ENCODE peak calls at places on chromosomes 5 and 9, in four cellular contexts. F is HepG2, D is H1, Y is GM23338. H is an unnamed sample. For H3K79me2, the result is how much of the 10 kb centered on the place peaks cover.

GRCh38 chr5:3265936-3266335 is 329.7 kb upstream of the IRX1 start:
- DNase-seq in D (no peak), F (no peak), Y (no peak), H (no peak)

GRCh38 chr9:107548298-107549142 is 59.0 kb upstream of the KLF4 start:
- DNase-seq in F (peak), D (no peak), Y (no peak), H (peak)

GRCh38 chr5:143491644-143492043 is 88.2 kb upstream of the NR3C1 start:
- DNase-seq in F (peak), Y (no peak), D (no peak), H (peak)

GRCh38 chr5:108093186-108093585 is 288.7 kb downstream of the FBXL17 start:
- DNase-seq in D (no peak), F (no peak), Y (peak), H (peak)

GRCh38 chr9:125585503-125586172 is 121.4 kb downstream of the MAPKAP1 start:
- DNase-seq in F (peak), Y (no peak), D (no peak), H (no peak)

GRCh38 chr5:94849821-94850736 is 231.6 kb downstream of the SLF1 start:
- DNase-seq in Y (peak), F (peak), D (no peak), H (peak)

GRCh38 chr5:123047706-123048105 is 11.2 kb upstream of the PPIC start:
- DNase-seq in D (no peak), Y (no peak), F (no peak), H (no peak)

GRCh38 chr5:109759304-109759703 is 69.6 kb downstream of the MAN2A1 start:
- DNase-seq in F (no peak), Y (no peak), D (no peak), H (peak)

GRCh38 chr9:96056221-96056620 is 180.7 kb downstream of the ERCC6L2 start:
- DNase-seq in F (no peak), D (no peak), Y (no peak), H (no peak)

GRCh38 chr5:22889714-22890113 is 36.6 kb upstream of the CDH12 start:
- DNase-seq in D (no peak), F (no peak), Y (peak), H (no peak)

GRCh38 chr5:126234563-126235195 is 188.5 kb upstream of the GRAMD2B start:
- DNase-seq in Y (peak), F (peak), D (no peak), H (peak)

GRCh38 chr9:129287595-129288305 is 109.7 kb upstream of the IER5L start:
- DNase-seq in D (no peak), Y (no peak), F (no peak), H (no peak)

GRCh38 chr5:168578006-168578405 is 1.2 kb downstream of the PANK3 start:
- DNase-seq in F (no peak), D (no peak), Y (no peak), H (peak)

GRCh38 chr5:137470111-137470920 is 28.8 kb downstream of the SPOCK1 start:
- DNase-seq in F (no peak), Y (no peak), D (no peak), H (peak)

GRCh38 chr5:10018670-10019069 is 231.0 kb downstream of the ATPSCKMT start:
- DNase-seq in F (no peak), Y (no peak), D (no peak), H (peak)

GRCh38 chr5:124669300-124669648 is 77.2 kb downstream of the ZNF608 start:
- DNase-seq in D (no peak), Y (no peak), F (no peak), H (no peak)

GRCh38 chr5:53424691-53425597 is 55.5 kb upstream of the FST start:
- DNase-seq in Y (peak), D (no peak), F (no peak), H (peak)

GRCh38 chr5:173283318-173284288 is 44.6 kb downstream of the STC2 start:
- DNase-seq in Y (peak), F (peak), D (peak), H (peak)

GRCh38 chr5:131263648-131264452 is at the start of gene CDC42SE2:
- DNase-seq in D (peak), Y (peak), F (peak), H (peak)

GRCh38 chr9:98248737-98249474 is 6.5 kb downstream of the TBC1D2 start:
- DNase-seq in F (no peak), D (no peak), Y (no peak), H (peak)

GRCh38 chr5:149358294-149358651 is 427 bp downstream of the PCYOX1L start:
- DNase-seq in D (no peak), Y (peak), F (no peak), H (peak)

GRCh38 chr5:5270958-5271605 is 131.0 kb downstream of the ADAMTS16 start:
- DNase-seq in F (peak), Y (peak), D (no peak), H (peak)

GRCh38 chr9:35659340-35659739 is 1.2 kb downstream of the CCDC107 start:
- DNase-seq in F (no peak), Y (no peak), D (no peak), H (peak)

GRCh38 chr5:142478116-142478515 is 153.3 kb upstream of the SPRY4 start:
- DNase-seq in D (no peak), F (no peak), Y (no peak), H (no peak)

GRCh38 chr5:118679123-118679940 is 309.0 kb downstream of the DTWD2 start:
- DNase-seq in F (no peak), D (no peak), Y (no peak), H (no peak)

GRCh38 chr5:172872997-172873491 is 39.0 kb downstream of the ERGIC1 start:
- DNase-seq in F (no peak), Y (no peak), D (no peak), H (peak)

GRCh38 chr9:29966247-29966646 is 2393.0 kb upstream of the C9orf72 start:
- DNase-seq in Y (no peak), F (no peak), D (no peak), H (no peak)

GRCh38 chr5:53877243-53877642 is 316.8 kb downstream of the NDUFS4 start:
- DNase-seq in Y (no peak), F (no peak), D (no peak), H (peak)

GRCh38 chr9:125411171-125411756 is 149.6 kb downstream of the GAPVD1 start:
- DNase-seq in Y (no peak), F (no peak), D (no peak), H (no peak)

GRCh38 chr5:109823597-109823996 is 133.9 kb downstream of the MAN2A1 start:
- DNase-seq in Y (no peak), D (no peak), F (no peak), H (no peak)

GRCh38 chr9:105690742-105691141 is 3.6 kb upstream of the TMEM38B start:
- DNase-seq in D (no peak), F (no peak), Y (peak), H (peak)

GRCh38 chr5:83516962-83517750 is 45.6 kb downstream of the VCAN start:
- DNase-seq in Y (no peak), D (no peak), F (no peak), H (peak)

GRCh38 chr5:68565427-68565826 is 349.9 kb downstream of the PIK3R1 start:
- DNase-seq in Y (no peak), D (no peak), F (no peak), H (no peak)

GRCh38 chr5:54388811-54389210 is 66.7 kb upstream of the HSPB3 start:
- DNase-seq in Y (no peak), F (no peak), D (no peak), H (peak)

GRCh38 chr5:158839638-158840037 is 260.1 kb downstream of the EBF1 start:
- DNase-seq in D (no peak), F (no peak), Y (no peak), H (no peak)

GRCh38 chr9:97721396-97721795 is 24.3 kb upstream of the XPA start:
- DNase-seq in D (no peak), Y (no peak), F (no peak), H (peak)

GRCh38 chr9:135165003-135165711 is 77.7 kb downstream of the OLFM1 start:
- DNase-seq in D (no peak), F (no peak), Y (no peak), H (no peak)

GRCh38 chr5:171623551-171624097 is 162.0 kb upstream of the SMIM23 start:
- DNase-seq in Y (peak), F (peak), D (peak), H (no peak)

GRCh38 chr5:71601222-71602026 is 14.3 kb downstream of the MCCC2 start:
- DNase-seq in F (peak), D (no peak), Y (peak), H (peak)

DNA sequence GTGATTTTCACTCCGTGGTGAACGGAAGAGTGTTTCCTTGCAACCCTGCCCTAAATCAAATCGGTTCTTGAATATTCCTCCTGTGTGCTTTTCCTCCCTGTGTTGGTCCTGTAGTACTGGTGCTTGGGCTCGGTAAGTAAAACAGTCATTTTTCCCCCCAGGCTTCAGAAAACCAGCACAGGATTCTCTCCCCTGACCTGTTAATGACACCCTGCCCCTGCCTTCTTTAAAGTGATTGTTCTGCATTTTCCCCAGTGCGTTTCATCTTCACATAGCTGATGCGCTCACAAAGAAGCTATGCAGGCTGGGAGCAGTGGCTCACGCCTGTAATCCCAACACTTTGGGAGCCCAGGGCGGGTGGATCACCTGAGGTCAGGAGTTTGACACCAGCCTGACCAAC is 96.0 kb downstream of the AK8 start:
- DNase-seq in D (no peak), F (no peak), Y (no peak), H (no peak)
- TF ChIP-seq EZH2 in D (no peak), F (no peak), Y (no peak), H (no peak)

GRCh38 chr5:36237756-36238155 is 4.0 kb downstream of the NADK2 start:
- DNase-seq in Y (no peak), F (no peak), D (no peak), H (no peak)

GRCh38 chr5:36241636-36242533 is at the start of gene NADK2:
- DNase-seq in F (peak), D (peak), Y (peak), H (peak)

GRCh38 chr5:36240779-36241635 is 718 bp downstream of the NADK2 start:
- DNase-seq in F (peak), D (no peak), Y (peak), H (peak)

GRCh38 chr5:36238896-36239295 is 2.8 kb downstream of the NADK2 start:
- DNase-seq in D (no peak), F (no peak), Y (no peak), H (peak)

GRCh38 chr5:36239370-36240293 is 2.1 kb downstream of the NADK2 start:
- DNase-seq in F (peak), Y (no peak), D (no peak), H (peak)
- H2AFZ ChIP-seq in F (no peak), Y (no peak), D (no peak), H (peak)

DNA sequence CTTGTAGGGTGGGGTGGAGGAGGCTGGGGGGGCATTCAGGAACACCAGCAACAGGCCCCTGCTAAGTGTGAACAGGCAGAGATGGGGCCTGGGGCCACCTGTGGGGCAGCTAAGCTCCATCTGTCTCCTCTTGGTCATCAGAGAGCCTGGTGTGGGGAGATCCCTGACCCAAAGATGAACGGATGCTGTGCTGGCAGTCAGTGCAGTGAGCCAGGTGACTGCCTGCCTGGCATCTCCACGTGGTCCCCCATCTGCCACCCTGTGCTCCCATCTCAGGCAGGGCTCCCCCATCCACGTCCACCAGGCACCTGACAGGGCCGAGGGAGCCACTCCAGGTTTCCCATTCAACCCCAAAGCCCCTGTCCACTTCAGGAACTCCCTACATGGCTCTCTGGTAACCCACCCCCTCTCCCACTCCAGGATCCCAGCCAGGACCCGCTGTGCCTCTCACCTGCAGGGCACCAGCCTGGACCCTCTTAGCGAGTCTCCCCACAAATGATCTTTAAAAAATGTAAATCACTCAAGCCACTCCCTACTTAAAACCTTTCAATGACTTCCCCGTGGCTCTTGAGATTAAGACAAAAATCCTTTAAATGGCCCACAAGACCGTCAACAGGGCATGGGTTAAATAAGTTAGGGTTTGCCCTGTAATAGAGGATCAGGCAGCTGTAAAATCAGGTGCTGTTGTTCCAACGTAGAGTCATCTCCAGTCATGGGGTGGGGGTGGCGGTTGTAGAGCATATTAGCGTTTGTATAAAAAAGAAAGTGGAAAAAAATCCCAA is 60.8 kb downstream of the LMX1B start:
- DNase-seq in D (no peak), Y (peak), F (no peak), H (no peak)
- H3K79me2 ChIP-seq in D (under half), Y (under half), F (under half), H (under half)

GRCh38 chr9:132163457-132163875 is 1.6 kb downstream of the NTNG2 start:
- DNase-seq in Y (peak), F (no peak), D (no peak), H (peak)

GRCh38 chr9:132160802-132161742 is 786 bp upstream of the NTNG2 start:
- DNase-seq in F (no peak), D (no peak), Y (peak), H (peak)

GRCh38 chr9:132163876-132164603 is 2.2 kb downstream of the NTNG2 start:
- DNase-seq in F (no peak), Y (peak), D (no peak), H (no peak)

GRCh38 chr9:132161743-132162187 is at the start of gene NTNG2:
- DNase-seq in F (no peak), Y (no peak), D (no peak), H (no peak)

DNA sequence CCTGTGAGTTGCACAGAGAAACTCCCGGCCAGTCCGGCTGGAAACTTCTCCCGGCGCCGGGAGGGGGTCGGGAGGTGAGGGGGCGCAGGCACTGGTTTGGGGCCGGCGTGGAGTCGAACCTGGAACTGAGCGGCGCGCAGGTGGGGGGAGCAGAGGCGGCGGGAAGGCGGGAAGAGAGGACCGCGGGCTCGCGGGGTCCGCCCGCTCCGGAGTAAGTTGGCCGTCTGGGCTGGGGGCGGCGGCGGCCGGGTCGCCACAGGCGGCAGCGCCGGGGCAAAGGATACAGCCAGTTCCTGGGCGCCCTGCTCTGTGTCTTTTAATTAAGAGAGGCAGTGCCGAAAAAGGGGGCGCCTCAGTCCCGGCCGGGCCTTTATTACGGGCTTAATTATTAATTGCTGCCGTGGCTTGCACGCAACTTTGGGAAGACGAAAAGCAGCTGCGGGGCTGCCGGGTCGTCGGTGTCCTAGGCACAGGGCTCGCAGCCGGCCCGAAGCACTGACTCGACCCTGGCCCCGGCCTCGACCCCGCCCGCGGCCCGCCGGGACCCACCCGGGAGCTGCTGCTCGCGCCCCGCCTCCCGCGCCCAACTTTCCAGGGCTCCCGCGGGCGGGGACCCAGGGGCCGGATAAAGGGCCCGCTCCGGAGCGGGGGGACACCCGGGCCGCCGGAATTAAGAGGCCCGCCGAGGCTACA is 1.1 kb downstream of the NTNG2 start:
- DNase-seq in D (no peak), F (no peak), Y (peak), H (no peak)
- TF ChIP-seq EZH2 in D (peak), F (peak), Y (peak), H (peak)

GRCh38 chr5:27727254-27727653 is 688.9 kb upstream of the CDH9 start:
- DNase-seq in D (no peak), F (no peak), Y (peak), H (no peak)
- H2AFZ ChIP-seq in D (no peak), F (no peak), Y (no peak), H (no peak)

GRCh38 chr9:76359365-76359764 is 34.9 kb downstream of the RFK start:
- DNase-seq in F (no peak), D (no peak), Y (no peak), H (no peak)
- H3K79me2 ChIP-seq in F (under half), D (under half), Y (under half), H (under half)

GRCh38 chr9:17057729-17058128 is 77.1 kb upstream of the CNTLN start:
- DNase-seq in Y (no peak), F (peak), D (no peak), H (no peak)
- TF ChIP-seq EZH2 in Y (no peak), F (no peak), D (no peak), H (no peak)

DNA sequence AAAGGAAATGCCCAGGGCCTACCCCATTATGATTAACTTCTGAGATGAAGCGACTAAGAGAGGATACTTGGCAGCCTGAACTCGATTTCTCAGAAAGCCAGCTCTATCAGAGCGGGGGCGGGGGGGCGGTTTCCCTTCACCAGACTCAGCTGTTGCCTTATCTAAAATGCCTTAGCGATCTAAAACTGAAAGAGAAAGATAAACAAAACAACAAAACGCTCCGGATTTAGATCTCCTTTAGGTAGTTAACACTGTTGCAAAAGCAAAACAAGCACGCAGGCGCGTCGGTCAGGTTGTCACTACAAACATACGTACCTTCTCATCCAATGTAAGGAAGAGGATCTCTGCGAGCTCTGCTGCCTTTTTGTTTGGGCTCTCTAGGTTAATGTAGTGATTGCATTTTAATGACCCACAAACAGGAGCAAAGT is 1.1 kb downstream of the EPB41L4A start:
- DNase-seq in F (no peak), D (no peak), Y (peak), H (peak)
- H2AFZ ChIP-seq in F (no peak), D (no peak), Y (peak), H (peak)

H was measured in GM23248.